ENCODE peak calls at places on chromosomes 11 and 22, in five cellular contexts. V is kidney, N is right lobe of liver, H is Panc1, P is ovary. E is an unnamed sample.
A peak's percentile ranks its signal among the peaks of the same experiment; 100 is the strongest.

GRCh38 chr11:12206529-12206928 is 96.1 kb downstream of the MICAL2 start:
- DNase-seq in H (no peak), V (no peak), N (no peak), P (no peak), E (peak; percentile 59)

GRCh38 chr22:49211176-49211575 is 616.5 kb downstream of the BRD1 start:
- DNase-seq in V (peak; percentile 43), P (peak; percentile 1), H (no peak), N (peak; percentile 10), E (no peak)

GRCh38 chr11:130371004-130371590 is 56.4 kb upstream of the ZBTB44 start:
- DNase-seq in H (no peak), P (no peak), N (no peak), V (no peak), E (no peak)

GRCh38 chr11:13776134-13776815 is 107.8 kb downstream of the FAR1 start:
- DNase-seq in V (no peak), H (no peak), P (no peak), N (no peak), E (no peak)

GRCh38 chr22:49724030-49724892 is 103.4 kb downstream of the BRD1 start:
- DNase-seq in P (no peak), N (no peak), H (no peak), V (no peak), E (no peak)

GRCh38 chr11:112797072-112797471 is 164.1 kb upstream of the NCAM1 start:
- DNase-seq in H (no peak), V (no peak), P (no peak), N (no peak), E (no peak)

GRCh38 chr11:61542024-61542461 is 33.5 kb downstream of the LRRC10B start:
- DNase-seq in H (no peak), N (no peak), P (peak; percentile 58), V (no peak), E (no peak)

GRCh38 chr11:112834277-112834755 is 126.9 kb upstream of the NCAM1 start:
- DNase-seq in P (no peak), N (peak; percentile 35), H (no peak), V (no peak), E (peak; percentile 79)

GRCh38 chr11:18321622-18321990 is 334 bp downstream of the HPS5 start:
- DNase-seq in H (no peak), V (no peak), P (no peak), N (no peak), E (no peak)

GRCh38 chr11:67651976-67652895 is 1.7 kb upstream of the ACY3 start:
- DNase-seq in P (no peak), H (no peak), V (no peak), N (no peak), E (no peak)

GRCh38 chr22:37848587-37849088 is 581 bp upstream of the EIF3L start:
- DNase-seq in N (no peak), P (no peak), H (no peak), V (peak; percentile 55), E (no peak)

GRCh38 chr11:89612111-89612510 is 98.0 kb upstream of the TRIM77 start:
- DNase-seq in N (no peak), P (no peak), H (no peak), V (no peak), E (no peak)

GRCh38 chr22:33083212-33083611 is 25.0 kb upstream of the SYN3 start:
- DNase-seq in N (no peak), H (peak; percentile 4), P (no peak), V (no peak), E (no peak)

GRCh38 chr11:64837887-64838351 is 6.5 kb downstream of the CDC42BPG start:
- DNase-seq in V (peak; percentile 59), H (no peak), P (no peak), N (no peak), E (no peak)

GRCh38 chr22:24801906-24802504 is 4.0 kb upstream of the SGSM1 start:
- DNase-seq in V (no peak), N (no peak), H (no peak), P (no peak), E (no peak)

DNA sequence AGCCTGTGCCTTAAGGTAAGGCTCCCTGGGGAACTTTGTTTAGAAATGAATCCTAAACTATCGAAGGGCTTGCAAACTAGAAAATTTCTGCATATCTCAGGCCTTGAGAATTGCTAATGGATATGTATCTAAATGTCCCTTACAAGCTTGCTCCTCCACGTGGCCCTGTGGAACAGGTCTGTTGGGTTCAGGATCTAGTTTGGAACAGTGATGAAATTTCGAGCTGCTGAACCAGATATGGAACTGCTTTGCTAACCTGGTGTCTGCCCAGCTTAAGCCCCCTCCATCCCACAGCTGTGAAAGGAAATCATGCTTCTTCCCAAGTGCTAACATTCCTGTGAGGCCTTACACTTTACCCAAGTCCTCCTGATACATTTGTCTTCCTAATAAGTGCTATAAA is 11.6 kb downstream of the SREBF2 start:
- DNase-seq in P (no peak), H (no peak), V (no peak), N (no peak), E (no peak)
- H3K4me1 ChIP-seq in P (peaks cover 4% of the 10 kb centered on the region), H (peaks cover 7% of the 10 kb centered on the region), V (peaks cover 29% of the 10 kb centered on the region), N (no peaks in the 10 kb centered on the region), E (no peaks in the 10 kb centered on the region)

DNA sequence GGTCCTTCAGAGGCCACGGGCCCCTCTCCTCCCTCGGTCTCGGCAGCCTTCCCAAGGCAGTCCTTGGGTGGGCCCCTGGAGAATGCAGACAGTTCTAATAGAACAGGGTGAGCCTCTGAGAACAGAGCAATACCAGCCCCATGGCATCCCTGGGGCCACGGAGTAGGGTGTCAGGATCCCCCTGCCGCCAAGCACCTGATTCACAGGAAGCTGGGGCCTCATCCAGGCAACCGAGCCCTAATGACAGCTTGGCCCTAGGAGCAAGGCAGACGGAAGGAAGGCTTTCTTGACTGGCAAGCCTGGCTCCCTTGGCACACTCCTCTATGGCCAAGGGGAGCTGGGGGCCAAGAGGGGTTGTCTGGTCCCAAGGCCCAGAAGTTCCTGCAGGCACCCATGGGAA is 15.2 kb downstream of the TXN2 start:
- DNase-seq in N (no peak), H (no peak), P (no peak), V (no peak), E (no peak)
- H3K4me1 ChIP-seq in N (no peaks in the 10 kb centered on the region), H (peaks cover 68% of the 10 kb centered on the region), P (peaks cover 10% of the 10 kb centered on the region), V (peaks cover 29% of the 10 kb centered on the region), E (no peaks in the 10 kb centered on the region)

GRCh38 chr11:46588131-46588530 is 5.7 kb downstream of the AMBRA1 start:
- DNase-seq in N (no peak), V (no peak), P (no peak), H (no peak), E (no peak)
- H3K4me1 ChIP-seq in N (no peaks in the 10 kb centered on the region), V (peaks cover 12% of the 10 kb centered on the region), P (peaks cover 8% of the 10 kb centered on the region), H (peaks cover 25% of the 10 kb centered on the region), E (peaks cover 3% of the 10 kb centered on the region)

GRCh38 chr11:43689167-43689566 is 8.6 kb downstream of the HSD17B12 start:
- DNase-seq in H (no peak), V (no peak), P (no peak), N (no peak), E (no peak)
- H3K4me1 ChIP-seq in H (no peaks in the 10 kb centered on the region), V (no peaks in the 10 kb centered on the region), P (peaks cover 2% of the 10 kb centered on the region), N (no peaks in the 10 kb centered on the region), E (peaks cover 6% of the 10 kb centered on the region)

GRCh38 chr22:46010177-46010867 is 33.4 kb upstream of the WNT7B start:
- DNase-seq in H (no peak), N (peak; percentile 2), V (peak; percentile 89), P (no peak), E (peak; percentile 67)
- H3K4me1 ChIP-seq in H (peaks cover 51% of the 10 kb centered on the region), N (no peaks in the 10 kb centered on the region), V (peaks cover 47% of the 10 kb centered on the region), P (peaks cover 25% of the 10 kb centered on the region), E (no peaks in the 10 kb centered on the region)

GRCh38 chr11:75341583-75341982 is 9.9 kb downstream of the ARRB1 start:
- DNase-seq in V (no peak), N (no peak), H (no peak), P (no peak), E (no peak)

GRCh38 chr11:75344186-75344585 is 7.3 kb downstream of the ARRB1 start:
- DNase-seq in N (no peak), P (no peak), V (peak; percentile 45), H (no peak), E (no peak)

GRCh38 chr11:75342966-75343870 is 8.2 kb downstream of the ARRB1 start:
- DNase-seq in V (peak; percentile 31), P (no peak), N (peak; percentile 73), H (no peak), E (no peak)

GRCh38 chr11:75339685-75340409 is 11.6 kb downstream of the ARRB1 start:
- DNase-seq in H (no peak), P (no peak), V (no peak), N (no peak), E (no peak)

GRCh38 chr11:75342231-75342918 is 9.1 kb downstream of the ARRB1 start:
- DNase-seq in H (no peak), V (peak; percentile 68), P (no peak), N (no peak), E (no peak)
- H3K4me1 ChIP-seq in H (peaks cover 100% of the 10 kb centered on the region), V (peaks cover 79% of the 10 kb centered on the region), P (peaks cover 54% of the 10 kb centered on the region), N (no peaks in the 10 kb centered on the region), E (no peaks in the 10 kb centered on the region)

E was measured in aorta.